ENCODE peak calls at places on chromosomes 6 and 20, in seven cellular contexts. D is ovary, T is lower lobe of right lung, S is PC-3, H is adrenal gland, X is left ventricle myocardium inferior, P is hepatocyte. K is an unnamed sample. For H3K4me1, the result is how much of the 10 kb centered on the place peaks cover.

GRCh38 chr6:96460052-96460700 is 61.4 kb upstream of the UFL1 start:
- DNase-seq in D (no peak), T (no peak), S (no peak), H (no peak), X (no peak), P (no peak), K (no peak)

GRCh38 chr6:167726043-167726442 is 100.7 kb upstream of the AFDN start:
- DNase-seq in D (no peak), T (no peak), S (no peak), H (no peak), X (no peak), P (no peak), K (no peak)

GRCh38 chr20:53408728-53409157 is 184.9 kb downstream of the ZNF217 start:
- DNase-seq in D (no peak), T (no peak), S (no peak), H (no peak), X (no peak), P (no peak), K (no peak)

GRCh38 chr20:56328861-56329260 is 29.9 kb upstream of the FAM210B start:
- DNase-seq in D (no peak), T (no peak), S (peak), H (no peak), X (no peak), P (peak), K (no peak)

GRCh38 chr20:23049201-23049932 is at the start of gene THBD:
- DNase-seq in D (peak), T (peak), S (peak), H (peak), X (peak), P (peak), K (no peak)

GRCh38 chr6:235763-236360 is 56.4 kb upstream of the DUSP22 start:
- DNase-seq in D (no peak), T (no peak), S (no peak), H (peak), X (no peak), P (no peak), K (no peak)

GRCh38 chr6:161318456-161318855 is 44.6 kb upstream of the AGPAT4 start:
- DNase-seq in D (no peak), T (no peak), S (no peak), H (no peak), X (no peak), P (no peak), K (no peak)

GRCh38 chr6:138109042-138109997 is 2.1 kb upstream of the PERP start:
- DNase-seq in D (peak), T (peak), S (peak), H (peak), X (peak), P (peak), K (peak)

GRCh38 chr6:106739387-106739786 is 110.0 kb downstream of the QRSL1 start:
- DNase-seq in D (no peak), T (peak), S (peak), H (peak), X (peak), P (no peak), K (no peak)

GRCh38 chr20:9121211-9121610 is 52.3 kb downstream of the PLCB4 start:
- DNase-seq in D (no peak), T (no peak), S (no peak), H (no peak), X (no peak), P (no peak), K (no peak)

GRCh38 chr6:50661636-50662035 is 51.7 kb upstream of the TFAP2D start:
- DNase-seq in D (no peak), T (no peak), S (peak), H (no peak), X (no peak), P (no peak), K (no peak)

GRCh38 chr20:51541189-51542032 is 1.1 kb downstream of the NFATC2 start:
- DNase-seq in D (peak), T (peak), S (no peak), H (peak), X (peak), P (peak), K (no peak)

GRCh38 chr6:16102208-16102607 is 26.7 kb upstream of the MYLIP start:
- DNase-seq in D (no peak), T (no peak), S (no peak), H (no peak), X (no peak), P (no peak), K (no peak)

GRCh38 chr20:64109831-64110391 is 2.5 kb upstream of the NPBWR2 start:
- DNase-seq in D (no peak), T (peak), S (no peak), H (peak), X (no peak), P (no peak), K (peak)

GRCh38 chr20:43721429-43722152 is 5.2 kb downstream of the GTSF1L start:
- DNase-seq in D (no peak), T (no peak), S (no peak), H (no peak), X (no peak), P (no peak), K (peak)

GRCh38 chr6:116456927-116457326 is 4.2 kb upstream of the CALHM6 start:
- DNase-seq in D (no peak), T (no peak), S (no peak), H (no peak), X (no peak), P (no peak), K (no peak)

GRCh38 chr20:52484438-52484837 is 292.9 kb upstream of the ZFP64 start:
- DNase-seq in D (no peak), T (no peak), S (no peak), H (no peak), X (no peak), P (no peak), K (no peak)

GRCh38 chr6:128074561-128074960 is 173.7 kb upstream of the THEMIS start:
- DNase-seq in D (no peak), T (no peak), S (no peak), H (no peak), X (no peak), P (no peak), K (no peak)

GRCh38 chr20:31274441-31274840 is 17.0 kb downstream of the DEFB115 start:
- DNase-seq in D (no peak), T (no peak), S (no peak), H (no peak), X (no peak), P (no peak), K (no peak)

GRCh38 chr20:40942775-40943174 is 85.8 kb upstream of the TOP1 start:
- DNase-seq in D (no peak), T (no peak), S (peak), H (no peak), X (no peak), P (no peak), K (no peak)

GRCh38 chr6:81204741-81205140 is 547.7 kb downstream of the TENT5A start:
- DNase-seq in D (no peak), T (no peak), S (no peak), H (no peak), X (no peak), P (no peak), K (no peak)

GRCh38 chr6:1872649-1873131 is 263.0 kb downstream of the FOXC1 start:
- DNase-seq in D (no peak), T (no peak), S (no peak), H (no peak), X (no peak), P (peak), K (peak)

GRCh38 chr6:39843305-39844020 is 51.3 kb downstream of the DAAM2 start:
- DNase-seq in D (no peak), T (no peak), S (no peak), H (no peak), X (no peak), P (no peak), K (no peak)

GRCh38 chr6:77178821-77179220 is 284.5 kb downstream of the HTR1B start:
- DNase-seq in D (no peak), T (no peak), S (peak), H (no peak), X (no peak), P (no peak), K (no peak)

GRCh38 chr20:31684153-31685003 is 38.3 kb downstream of the BCL2L1 start:
- DNase-seq in D (no peak), T (no peak), S (peak), H (no peak), X (no peak), P (peak), K (no peak)

GRCh38 chr6:116244284-116244683 is 9.6 kb downstream of the TSPYL4 start:
- DNase-seq in D (no peak), T (no peak), S (peak), H (no peak), X (no peak), P (peak), K (peak)

GRCh38 chr6:105345506-105345905 is 57.4 kb downstream of the PREP start:
- DNase-seq in D (no peak), T (no peak), S (no peak), H (no peak), X (no peak), P (no peak), K (no peak)

GRCh38 chr6:64672131-64672530 is 1034.9 kb downstream of the EYS start:
- DNase-seq in D (no peak), T (no peak), S (no peak), H (no peak), X (no peak), P (no peak), K (no peak)

GRCh38 chr6:64672651-64673050 is 1034.4 kb downstream of the EYS start:
- DNase-seq in D (no peak), T (no peak), S (no peak), H (no peak), X (no peak), P (no peak), K (no peak)
- H3K4me1 ChIP-seq in D (under half), T (under half), S (under half), H (under half), X (under half), P (under half), K (under half)

DNA sequence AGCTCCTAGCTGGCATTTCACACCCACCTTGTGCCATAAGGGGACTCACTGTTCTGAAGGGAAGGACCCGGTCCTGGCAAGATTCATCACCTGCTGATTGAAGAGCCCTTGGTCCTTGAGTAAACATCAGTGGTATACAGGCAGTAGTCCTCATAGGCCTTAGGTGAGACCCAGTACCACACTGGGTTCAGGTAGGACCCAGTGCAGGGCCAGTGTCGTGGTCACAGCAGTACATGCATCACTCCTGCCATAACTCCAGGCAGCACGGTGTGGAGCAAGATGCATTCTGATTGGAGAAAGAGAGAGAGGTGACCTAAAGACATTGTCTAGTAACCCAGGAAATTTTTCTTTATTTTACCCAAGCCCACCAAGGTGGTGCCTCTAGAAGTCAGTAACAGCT is 49.1 kb upstream of the THBS2 start:
- DNase-seq in D (no peak), T (no peak), S (no peak), H (no peak), X (no peak), P (no peak), K (no peak)
- TF ChIP-seq CTCF in D (no peak), T (no peak), S (no peak), H (no peak), X (no peak), P (no peak), K (no peak)

DNA sequence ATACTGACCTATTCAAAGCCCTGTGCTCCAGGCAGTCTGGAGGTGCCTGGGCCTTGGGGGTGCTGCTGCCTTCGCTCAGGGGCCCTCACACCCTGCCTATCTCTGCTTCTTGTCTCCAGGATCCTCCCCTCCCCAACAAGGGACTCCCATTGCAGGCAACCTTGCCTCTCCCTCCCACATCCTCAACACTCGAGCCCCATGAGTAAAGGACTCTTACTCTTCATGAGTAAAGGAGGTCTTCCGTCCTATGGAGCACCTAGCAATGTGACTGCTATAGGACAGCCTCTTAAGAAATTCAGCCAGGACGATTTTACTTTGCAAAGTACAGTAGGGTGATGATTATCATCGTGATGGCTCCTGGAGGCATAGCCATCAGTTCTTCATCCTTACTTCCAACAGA is 24.5 kb downstream of the PLEKHG1 start:
- DNase-seq in D (no peak), T (no peak), S (no peak), H (no peak), X (no peak), P (no peak), K (no peak)
- H3K4me1 ChIP-seq in D (under half), T (under half), S (under half), H (under half), X (half or more), P (under half), K (under half)

GRCh38 chr20:37519508-37520416 is 1.3 kb upstream of the NNAT start:
- DNase-seq in D (no peak), T (no peak), S (no peak), H (peak), X (no peak), P (no peak), K (peak)
- TF ChIP-seq CTCF in D (no peak), T (no peak), S (no peak), H (no peak), X (no peak), P (no peak), K (peak)

DNA sequence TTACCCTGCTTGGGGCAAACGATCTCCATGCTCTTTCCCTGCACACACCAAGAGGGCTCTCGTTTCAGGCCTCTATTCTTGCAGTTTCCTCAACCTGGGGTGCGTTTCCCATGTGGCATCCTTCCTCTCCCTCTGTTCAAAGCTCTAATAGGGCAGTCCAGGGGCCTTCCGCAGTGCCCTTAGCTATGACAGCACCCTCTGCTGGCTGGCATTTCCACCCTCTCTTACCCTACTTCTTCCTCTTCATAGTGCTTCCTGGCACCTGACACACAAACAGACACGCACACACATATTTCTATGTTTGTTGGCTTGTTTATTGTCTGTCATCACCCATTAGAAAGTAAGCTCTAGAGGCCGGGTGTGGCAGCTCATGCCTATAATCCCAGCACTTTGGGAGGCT is 294.0 kb downstream of the CLIC5 start:
- DNase-seq in D (no peak), T (no peak), S (no peak), H (no peak), X (no peak), P (no peak), K (no peak)
- H3K4me1 ChIP-seq in D (under half), T (under half), S (under half), H (under half), X (under half), P (under half), K (under half)

DNA sequence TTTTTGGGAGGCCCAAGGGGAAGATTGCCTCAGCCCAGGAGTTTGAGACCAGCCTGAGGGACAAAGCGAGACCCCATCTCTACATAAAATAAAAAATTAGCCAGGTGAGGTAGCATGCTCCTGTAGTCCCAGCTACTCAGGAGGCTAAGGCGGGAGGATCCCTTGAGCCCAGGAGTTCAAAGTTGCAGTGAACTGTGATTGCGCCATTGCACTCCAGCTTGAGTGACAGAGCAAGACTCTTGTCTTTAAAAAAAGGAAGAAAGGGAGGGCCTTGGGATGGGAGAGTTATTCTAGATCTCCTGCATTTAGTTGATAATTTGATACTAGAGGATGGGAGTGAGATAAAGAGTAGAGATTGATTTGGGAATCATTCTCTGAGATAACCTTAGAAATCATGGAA is 68.1 kb downstream of the ITCH start:
- DNase-seq in D (no peak), T (no peak), S (no peak), H (no peak), X (no peak), P (no peak), K (no peak)
- TF ChIP-seq CTCF in D (no peak), T (no peak), S (no peak), H (no peak), X (no peak), P (no peak), K (no peak)

DNA sequence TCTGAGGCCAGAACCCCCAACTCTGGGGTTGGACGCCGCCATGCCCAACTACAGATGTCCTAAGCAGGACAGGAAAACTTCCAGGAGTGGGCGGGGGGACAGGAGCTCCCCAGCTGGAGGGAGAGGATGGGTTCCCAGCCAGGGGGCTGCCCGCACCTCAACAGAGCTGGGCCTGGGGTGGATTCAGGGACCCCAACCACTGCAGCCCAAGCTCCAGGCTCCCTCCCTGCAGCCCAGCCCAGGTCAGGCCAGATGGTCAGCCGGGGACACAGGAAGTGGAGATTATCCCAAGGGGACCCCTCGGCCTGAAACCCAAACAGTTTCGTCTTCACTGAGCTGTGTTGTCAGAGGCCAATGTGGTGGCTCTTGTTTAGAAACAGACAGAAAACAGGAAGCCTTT is 9.4 kb downstream of the LAMA5 start:
- DNase-seq in D (peak), T (no peak), S (no peak), H (no peak), X (peak), P (no peak), K (peak)
- H3K4me1 ChIP-seq in D (under half), T (half or more), S (half or more), H (half or more), X (half or more), P (half or more), K (under half)

DNA sequence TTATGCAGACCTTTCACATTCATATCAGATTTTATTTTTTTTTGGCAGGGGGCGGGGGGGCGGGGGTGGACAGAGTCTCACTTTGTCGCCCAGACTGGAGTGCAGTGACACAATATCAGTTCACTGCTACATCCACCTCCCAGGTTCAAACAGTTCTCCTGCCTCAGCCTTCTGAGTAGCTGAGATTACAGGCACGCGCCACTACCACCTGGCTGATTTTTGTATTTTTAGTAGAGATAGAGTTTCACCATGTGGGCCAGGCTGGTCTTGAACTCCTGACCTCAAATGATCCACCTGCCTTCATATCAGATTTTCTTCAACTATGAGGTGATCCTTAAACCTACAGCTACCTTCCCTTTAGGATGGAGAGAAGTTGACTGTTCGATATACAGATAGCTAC is 8.0 kb upstream of the SUMO4 start:
- DNase-seq in D (no peak), T (no peak), S (no peak), H (no peak), X (no peak), P (no peak), K (no peak)
- TF ChIP-seq CTCF in D (no peak), T (no peak), S (no peak), H (no peak), X (no peak), P (no peak), K (no peak)

DNA sequence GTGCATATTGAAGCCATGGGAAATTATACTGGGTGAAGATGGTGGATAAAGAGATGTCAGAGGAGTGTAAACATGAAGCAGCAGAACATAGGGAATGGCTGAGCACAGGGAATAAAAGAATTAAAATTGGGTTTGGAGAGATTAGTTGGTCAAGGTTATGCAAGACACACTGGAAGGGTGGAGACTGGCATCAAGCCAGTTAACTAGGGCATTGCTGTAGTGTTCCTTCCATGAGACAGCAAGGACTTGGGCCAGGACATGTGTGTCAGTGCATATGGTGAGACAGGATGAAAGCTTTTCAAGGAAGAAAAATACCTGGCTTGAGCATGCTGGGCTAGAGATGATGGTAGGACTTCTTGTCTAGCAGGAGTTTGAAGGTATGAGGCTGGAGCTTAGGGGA is 14.7 kb upstream of the TMEM170B start:
- DNase-seq in D (no peak), T (no peak), S (no peak), H (peak), X (no peak), P (no peak), K (no peak)
- H3K4me1 ChIP-seq in D (under half), T (under half), S (under half), H (under half), X (under half), P (under half), K (under half)

DNA sequence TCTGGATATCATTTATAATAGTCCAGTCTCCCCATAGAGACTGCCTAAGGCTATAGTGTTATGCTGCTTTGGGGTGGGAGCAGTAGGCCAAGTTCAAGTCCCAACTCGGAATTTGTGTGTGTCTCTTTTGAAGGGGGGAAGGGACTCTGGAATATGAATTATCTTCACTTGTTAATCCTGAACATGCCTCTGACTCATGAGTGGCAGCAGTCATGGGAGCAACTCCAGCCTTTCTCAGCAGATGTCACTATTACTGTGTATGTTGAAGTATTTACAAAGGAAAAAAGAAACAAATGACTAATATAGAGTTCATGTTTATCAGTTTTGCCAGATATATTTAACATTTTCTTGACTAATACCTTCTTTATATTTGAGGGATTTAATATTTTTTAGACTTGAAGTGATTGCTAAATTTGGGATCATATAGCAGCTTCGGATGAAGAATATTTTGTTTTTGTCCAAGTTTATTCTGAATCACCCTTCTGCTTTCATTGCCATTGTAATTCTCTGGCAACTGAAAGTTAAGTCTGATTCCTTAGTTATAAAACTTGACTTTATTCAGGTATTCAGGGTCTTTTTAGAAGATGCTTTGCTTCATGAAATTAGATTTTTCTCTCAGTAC is 23.4 kb downstream of the FAM217A start:
- DNase-seq in D (no peak), T (no peak), S (peak), H (peak), X (no peak), P (peak), K (peak)
- TF ChIP-seq CTCF in D (peak), T (peak), S (peak), H (peak), X (peak), P (peak), K (peak)